ENCODE peak calls at places on chromosome 6, in nine cellular contexts. G is GM03348; F is NCI-H1092 treated with DMSO at 0.1 percent for 48 hours; W is HuH-7.5; K is activated T-helper 1 cell treated with anti-CD3 and anti-CD28 coated beads, Interleukin-2, amount 50 U/mL, for 16 hours; Y is CD8-positive, alpha-beta T cell; Z is GM23338; C is astrocyte of the spinal cord; J is occipital lobe. T is an unnamed sample.

GRCh38 chr6:77450924-77451323 is 12.4 kb downstream of the HTR1B start:
- DNase-seq in K (no peak), F (no peak), C (peak; percentile 43), Z (no peak), Y (no peak), J (no peak), G (peak; percentile 34), W (no peak), T (no peak)

GRCh38 chr6:89471287-89471867 is 38.4 kb downstream of the ANKRD6 start:
- DNase-seq in J (no peak), F (no peak), Z (peak; percentile 34), C (no peak), Y (no peak), G (no peak), W (no peak), K (no peak), T (no peak)

GRCh38 chr6:144712541-144712940 is 427.4 kb downstream of the UTRN start:
- DNase-seq in C (no peak), Y (no peak), J (no peak), W (no peak), F (no peak), K (no peak), Z (no peak), G (peak; percentile 24), T (no peak)

GRCh38 chr6:79446006-79446405 is 91.2 kb downstream of the LCA5 start:
- DNase-seq in Z (no peak), C (no peak), F (no peak), W (no peak), Y (no peak), J (no peak), K (no peak), G (no peak), T (no peak)

GRCh38 chr6:149457316-149457884 is 27.4 kb downstream of the ZC3H12D start:
- DNase-seq in F (peak; percentile 4), C (no peak), Z (no peak), G (no peak), J (no peak), Y (no peak), K (no peak), W (no peak), T (no peak)

GRCh38 chr6:101401792-101402617 is 8.5 kb downstream of the GRIK2 start:
- DNase-seq in Z (peak; percentile 81), G (peak; percentile 42), C (no peak), W (no peak), Y (no peak), K (no peak), J (peak; percentile 60), F (no peak), T (peak; percentile 81)

GRCh38 chr6:36649086-36649485 is 29.4 kb upstream of the CDKN1A start:
- DNase-seq in J (no peak), W (no peak), F (no peak), G (no peak), C (no peak), Z (no peak), K (no peak), Y (no peak), T (no peak)

GRCh38 chr6:134146268-134147032 is 94.0 kb upstream of the SLC2A12 start:
- DNase-seq in Y (no peak), J (no peak), C (no peak), G (no peak), F (no peak), W (no peak), Z (no peak), K (no peak), T (no peak)

GRCh38 chr6:40957616-40958492 is 81.2 kb downstream of the UNC5CL start:
- DNase-seq in Z (no peak), F (no peak), C (peak; percentile 45), K (no peak), W (no peak), G (peak; percentile 76), J (no peak), Y (no peak), T (no peak)

GRCh38 chr6:69867075-69867911 is 937 bp downstream of the COL19A1 start:
- DNase-seq in Z (peak; percentile 83), J (peak; percentile 15), Y (peak; percentile 44), G (peak; percentile 58), F (peak; percentile 36), W (peak; percentile 25), K (peak; percentile 35), C (peak; percentile 6), T (peak; percentile 15)

GRCh38 chr6:18861182-18861581 is 474.0 kb downstream of the RNF144B start:
- DNase-seq in J (no peak), G (no peak), Z (no peak), F (no peak), Y (no peak), W (no peak), K (no peak), C (no peak), T (no peak)

GRCh38 chr6:33592280-33592594 is 12.2 kb upstream of the BAK1 start:
- DNase-seq in Y (no peak), W (no peak), F (no peak), G (no peak), Z (no peak), C (no peak), J (no peak), K (no peak), T (no peak)

GRCh38 chr6:163285689-163286088 is 128.8 kb upstream of the QKI start:
- DNase-seq in Y (no peak), Z (no peak), K (no peak), W (no peak), J (no peak), G (no peak), C (no peak), F (no peak), T (no peak)

GRCh38 chr6:134047673-134048072 is 4.8 kb downstream of the SLC2A12 start:
- DNase-seq in J (no peak), Z (no peak), Y (no peak), F (no peak), C (no peak), K (no peak), W (no peak), G (no peak), T (no peak)

GRCh38 chr6:159451051-159451450 is 242.0 kb downstream of the SOD2 start:
- DNase-seq in Y (no peak), G (peak; percentile 50), W (no peak), Z (no peak), C (peak; percentile 22), J (no peak), F (no peak), K (no peak), T (no peak)

GRCh38 chr6:122184260-122184934 is 215.1 kb upstream of the HSF2 start:
- DNase-seq in F (peak; percentile 4), K (no peak), W (no peak), J (no peak), C (peak; percentile 54), Y (no peak), Z (no peak), G (peak; percentile 64), T (peak; percentile 7)

GRCh38 chr6:39114395-39114706 is 635 bp downstream of the SAYSD1 start:
- DNase-seq in J (no peak), K (no peak), W (no peak), G (no peak), C (no peak), Z (no peak), Y (no peak), F (no peak), T (no peak)

GRCh38 chr6:137692806-137693205 is 174.3 kb upstream of the TNFAIP3 start:
- DNase-seq in F (no peak), C (peak; percentile 10), J (no peak), W (no peak), Y (no peak), G (no peak), Z (no peak), K (no peak), T (no peak)

GRCh38 chr6:50724381-50725124 is 11.2 kb downstream of the TFAP2D start:
- DNase-seq in Z (peak; percentile 69), Y (no peak), F (no peak), J (no peak), K (no peak), W (no peak), C (no peak), G (no peak), T (no peak)

GRCh38 chr6:2953098-2953497 is 18.3 kb downstream of the SERPINB6 start:
- DNase-seq in K (no peak), J (no peak), G (no peak), C (no peak), Y (no peak), W (no peak), Z (no peak), F (no peak), T (no peak)

GRCh38 chr6:6221829-6222535 is 98.5 kb downstream of the F13A1 start:
- DNase-seq in G (no peak), F (no peak), Y (no peak), J (no peak), W (no peak), C (no peak), K (no peak), Z (peak; percentile 79), T (no peak)

GRCh38 chr6:75830959-75831885 is 82.2 kb downstream of the MYO6 start:
- DNase-seq in F (no peak), Z (no peak), W (no peak), G (peak; percentile 52), C (peak; percentile 47), Y (no peak), J (no peak), K (no peak), T (no peak)

GRCh38 chr6:14129572-14129971 is 12.0 kb downstream of the CD83 start:
- DNase-seq in Y (no peak), G (peak; percentile 70), K (no peak), W (peak; percentile 31), C (peak; percentile 69), Z (peak; percentile 86), F (no peak), J (peak; percentile 36), T (peak; percentile 73)

GRCh38 chr6:119497988-119498727 is 148.6 kb upstream of the MAN1A1 start:
- DNase-seq in W (no peak), K (no peak), Y (no peak), F (no peak), J (no peak), C (no peak), Z (no peak), G (no peak), T (no peak)

GRCh38 chr6:12208190-12208589 is 82.0 kb upstream of the EDN1 start:
- DNase-seq in W (no peak), G (no peak), Y (no peak), K (no peak), F (no peak), Z (no peak), C (no peak), J (no peak), T (no peak)

GRCh38 chr6:161412795-161413194 is 138.9 kb upstream of the AGPAT4 start:
- DNase-seq in K (no peak), G (no peak), W (no peak), F (no peak), Z (no peak), Y (no peak), J (no peak), C (no peak), T (no peak)

GRCh38 chr6:21426841-21427490 is 166.6 kb upstream of the SOX4 start:
- DNase-seq in J (no peak), Y (no peak), K (no peak), W (no peak), Z (no peak), C (no peak), F (no peak), G (no peak), T (no peak)

GRCh38 chr6:119350202-119351004 is 842 bp upstream of the MAN1A1 start:
- DNase-seq in Y (peak; percentile 10), W (peak; percentile 25), K (peak; percentile 13), Z (peak; percentile 31), G (peak; percentile 47), J (no peak), C (peak; percentile 78), F (no peak), T (no peak)

GRCh38 chr6:90096818-90097217 is 199.8 kb downstream of the BACH2 start:
- DNase-seq in K (no peak), G (no peak), C (no peak), Y (no peak), W (no peak), Z (no peak), J (no peak), F (no peak), T (no peak)

GRCh38 chr6:128068110-128068460 is 167.2 kb upstream of the THEMIS start:
- DNase-seq in W (no peak), F (no peak), G (no peak), J (no peak), Z (no peak), K (no peak), Y (no peak), C (no peak), T (no peak)